ENCODE peak calls at places on chromosomes 7 and 10, in six cellular contexts. K is naive thymus-derived CD4-positive, alpha-beta T cell; W is Peyer's patch; H is GM04503; G is natural killer cell treated with Interleukin-12 subunit alpha and Interleukin-12 subunit beta and Interleukin-15 and Interleukin-18, amount 100 ng/mL, for 72 hours; P is psoas muscle. S is an unnamed sample.

GRCh38 chr7:19020062-19020461 is 97.4 kb downstream of the TWIST1 start:
- DNase-seq in P (no peak), G (no peak), K (no peak), H (no peak), W (no peak), S (no peak)

GRCh38 chr7:55100172-55100961 is 81.5 kb downstream of the EGFR start:
- DNase-seq in H (no peak), W (peak), K (no peak), G (no peak), P (peak), S (no peak)

GRCh38 chr10:123790132-123790885 is 101.3 kb downstream of the CPXM2 start:
- DNase-seq in H (no peak), W (peak), P (no peak), G (no peak), K (no peak), S (no peak)

GRCh38 chr10:24208661-24209420 is at the start of gene KIAA1217:
- DNase-seq in G (no peak), H (no peak), W (peak), P (peak), K (no peak), S (no peak)

GRCh38 chr7:126605056-126605455 is 647.7 kb downstream of the GRM8 start:
- DNase-seq in K (no peak), W (no peak), P (no peak), G (no peak), H (no peak), S (no peak)

GRCh38 chr10:184174-184573 is 48.9 kb downstream of the ZMYND11 start:
- DNase-seq in G (no peak), H (no peak), W (no peak), P (no peak), K (no peak), S (no peak)

GRCh38 chr10:59905066-59905734 is 1.2 kb downstream of the CCDC6 start:
- DNase-seq in K (no peak), P (peak), G (peak), W (peak), H (no peak), S (no peak)

GRCh38 chr10:70500339-70500738 is 21.8 kb downstream of the PALD1 start:
- DNase-seq in K (no peak), H (no peak), W (no peak), P (no peak), G (no peak), S (no peak)

S was measured in AG04449.